ENCODE peak calls at places on chromosomes 12 and 14, in six cellular contexts. P is coronary artery, Y is heart right ventricle, X is suprapubic skin, G is fibroblast of lung, V is breast epithelium. B is an unnamed sample.

GRCh38 chr14:29311983-29312382 is 545.4 kb downstream of the FOXG1 start:
- DNase-seq in V (no peak), P (no peak), G (peak), X (no peak), Y (no peak), B (no peak)

GRCh38 chr14:34824826-34825225 is 50.3 kb downstream of the BAZ1A start:
- DNase-seq in Y (no peak), P (no peak), X (no peak), G (no peak), V (no peak), B (no peak)

GRCh38 chr12:117192057-117192456 is 1.8 kb upstream of the FBXO21 start:
- DNase-seq in G (no peak), X (no peak), Y (no peak), P (no peak), V (no peak), B (no peak)

GRCh38 chr12:41188058-41188840 is at the start of gene PDZRN4:
- DNase-seq in X (no peak), G (no peak), P (no peak), V (no peak), Y (peak), B (peak)

GRCh38 chr12:125395583-125396215 is 330.5 kb downstream of the AACS start:
- DNase-seq in G (no peak), P (no peak), X (no peak), V (no peak), Y (no peak), B (no peak)

GRCh38 chr12:67750528-67751183 is 102.1 kb downstream of the DYRK2 start:
- DNase-seq in V (no peak), X (no peak), P (no peak), Y (no peak), G (no peak), B (no peak)

GRCh38 chr14:74038015-74038859 is 19.1 kb downstream of the BBOF1 start:
- DNase-seq in P (no peak), G (peak), V (no peak), Y (no peak), X (no peak), B (no peak)

GRCh38 chr14:74519316-74520074 is 25.9 kb downstream of the ISCA2 start:
- DNase-seq in G (no peak), X (no peak), P (no peak), Y (no peak), V (no peak), B (no peak)

GRCh38 chr12:77324763-77325468 is 259.5 kb upstream of the E2F7 start:
- DNase-seq in V (peak), G (peak), Y (peak), X (peak), P (no peak), B (peak)

GRCh38 chr12:77189463-77189862 is 124.1 kb upstream of the E2F7 start:
- DNase-seq in P (no peak), X (no peak), G (peak), Y (no peak), V (no peak), B (no peak)

GRCh38 chr12:65501093-65501621 is 222.7 kb downstream of the MSRB3 start:
- DNase-seq in X (no peak), G (peak), P (no peak), Y (peak), V (no peak), B (peak)

GRCh38 chr12:48999371-49000131 is at the start of gene DDN:
- DNase-seq in Y (peak), P (no peak), V (no peak), X (no peak), G (peak), B (no peak)

GRCh38 chr12:50992814-50993213 is 33.4 kb downstream of the SLC11A2 start:
- DNase-seq in G (no peak), X (no peak), P (no peak), Y (peak), V (no peak), B (no peak)

GRCh38 chr12:40829738-40830144 is 137.5 kb downstream of the CNTN1 start:
- DNase-seq in X (no peak), P (no peak), G (peak), Y (no peak), V (no peak), B (no peak)

GRCh38 chr14:32530800-32531199 is 201.7 kb downstream of the AKAP6 start:
- DNase-seq in X (no peak), P (no peak), V (no peak), G (no peak), Y (no peak), B (no peak)

GRCh38 chr12:50515587-50515986 is 10.8 kb downstream of the DIP2B start:
- DNase-seq in V (no peak), X (no peak), Y (no peak), G (no peak), P (no peak), B (no peak)

GRCh38 chr14:105267820-105268548 is 19.7 kb downstream of the BTBD6 start:
- DNase-seq in V (no peak), Y (no peak), X (no peak), G (peak), P (no peak), B (no peak)

GRCh38 chr14:91858536-91859275 is 8.6 kb downstream of the TC2N start:
- DNase-seq in Y (no peak), P (no peak), G (peak), V (no peak), X (no peak), B (no peak)

GRCh38 chr12:121755591-121755990 is 37.9 kb downstream of the RHOF start:
- DNase-seq in X (no peak), P (no peak), Y (no peak), G (no peak), V (no peak), B (no peak)

GRCh38 chr12:100401660-100402059 is 44.8 kb downstream of the SLC17A8 start:
- DNase-seq in V (no peak), Y (no peak), G (peak), P (no peak), X (no peak), B (no peak)

GRCh38 chr14:65791551-65791981 is 379.0 kb downstream of the FUT8 start:
- DNase-seq in V (no peak), G (peak), Y (no peak), X (no peak), P (no peak), B (no peak)

GRCh38 chr14:97713023-97713422 is 915.8 kb downstream of the VRK1 start:
- DNase-seq in P (no peak), X (no peak), G (peak), V (no peak), Y (no peak), B (no peak)

GRCh38 chr12:80100566-80100965 is 1.2 kb downstream of the OTOGL start:
- DNase-seq in Y (no peak), G (peak), X (no peak), P (no peak), V (no peak), B (no peak)

GRCh38 chr14:74658535-74659130 is 46.6 kb upstream of the LTBP2 start:
- DNase-seq in P (no peak), V (no peak), Y (no peak), G (peak), X (no peak), B (no peak)

GRCh38 chr12:10753066-10753465 is 29.9 kb upstream of the YBX3 start:
- DNase-seq in P (no peak), X (no peak), Y (no peak), V (no peak), G (peak), B (no peak)

GRCh38 chr14:101033006-101033405 is 129.5 kb upstream of the RTL1 start:
- DNase-seq in V (peak), P (peak), X (peak), G (no peak), Y (no peak), B (no peak)

GRCh38 chr14:50051106-50051505 is 65.3 kb downstream of the VCPKMT start:
- DNase-seq in G (no peak), P (no peak), V (no peak), X (no peak), Y (no peak), B (no peak)

GRCh38 chr12:57836442-57837375 is 9.8 kb downstream of the CTDSP2 start:
- DNase-seq in P (no peak), X (no peak), Y (peak), V (peak), G (peak), B (peak)

GRCh38 chr14:94282991-94283723 is 9.9 kb downstream of the SERPINA10 start:
- DNase-seq in G (peak), X (no peak), Y (no peak), V (no peak), P (no peak), B (no peak)

GRCh38 chr12:96720363-96720705 is 186.7 kb upstream of the NEDD1 start:
- DNase-seq in Y (no peak), V (no peak), X (no peak), G (no peak), P (no peak), B (no peak)

GRCh38 chr12:109731231-109731731 is 17.7 kb downstream of the FAM222A start:
- DNase-seq in V (peak), Y (no peak), G (no peak), X (peak), P (no peak), B (no peak)

GRCh38 chr12:57475271-57476161 is 4.2 kb downstream of the ARHGAP9 start:
- DNase-seq in Y (no peak), V (no peak), G (peak), P (no peak), X (no peak), B (no peak)

GRCh38 chr12:39852346-39852745 is 232.7 kb upstream of the ABCD2 start:
- DNase-seq in V (no peak), Y (no peak), X (no peak), G (peak), P (no peak), B (no peak)

GRCh38 chr12:128976120-128976519 is 122.8 kb downstream of the GLT1D1 start:
- DNase-seq in X (no peak), P (no peak), Y (no peak), V (no peak), G (no peak), B (no peak)

GRCh38 chr12:117005417-117006046 is 93.7 kb downstream of the TESC start:
- DNase-seq in Y (no peak), G (no peak), V (no peak), X (no peak), P (no peak), B (no peak)

DNA sequence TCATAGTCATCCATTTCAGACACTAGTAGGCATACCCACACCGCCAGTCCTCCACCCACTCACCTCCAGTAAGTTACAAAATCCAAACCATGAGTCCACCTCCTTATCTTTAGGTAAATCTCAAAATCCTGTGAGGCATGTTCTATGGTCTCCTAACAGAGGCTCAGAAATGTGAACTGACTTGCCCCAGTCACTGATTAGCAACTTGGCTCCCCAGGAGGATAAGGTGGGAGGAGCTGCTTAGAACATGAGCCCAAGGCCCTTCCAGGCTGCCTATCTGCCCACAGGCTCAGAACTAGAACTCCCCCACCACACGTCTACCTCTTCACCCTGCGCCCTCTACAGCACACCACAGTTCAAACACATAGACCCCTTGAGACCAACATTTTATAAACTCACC is 19.9 kb downstream of the SETD3 start:
- DNase-seq in V (no peak), Y (no peak), G (peak), X (no peak), P (no peak), B (no peak)
- TF ChIP-seq CTCF in V (no peak), Y (no peak), G (no peak), X (no peak), P (no peak), B (no peak)

GRCh38 chr14:96030136-96030760 is 8.9 kb upstream of the C14orf132 start:
- DNase-seq in X (no peak), V (no peak), P (no peak), Y (no peak), G (no peak), B (no peak)
- H3K27ac ChIP-seq in X (no peak), V (no peak), P (no peak), Y (no peak), G (no peak), B (peak)

GRCh38 chr14:55121146-55121545 is 7.9 kb upstream of the LGALS3 start:
- DNase-seq in G (no peak), X (peak), Y (no peak), V (no peak), P (no peak), B (no peak)

GRCh38 chr14:55124774-55125372 is 4.2 kb upstream of the LGALS3 start:
- DNase-seq in V (no peak), Y (no peak), X (no peak), P (no peak), G (no peak), B (no peak)

GRCh38 chr14:55122441-55122986 is 6.5 kb upstream of the LGALS3 start:
- DNase-seq in X (peak), Y (peak), V (no peak), G (peak), P (no peak), B (no peak)

GRCh38 chr14:55121628-55122440 is 7.2 kb upstream of the LGALS3 start:
- DNase-seq in Y (no peak), G (no peak), P (no peak), X (no peak), V (no peak), B (no peak)

GRCh38 chr14:55123101-55123500 is 6.0 kb upstream of the LGALS3 start:
- DNase-seq in X (no peak), V (no peak), G (peak), Y (no peak), P (no peak), B (no peak)
- H3K4me3 ChIP-seq in X (no peak), V (no peak), G (no peak), Y (no peak), P (no peak), B (no peak)

GRCh38 chr12:93565760-93566159 is 6.7 kb upstream of the SOCS2 start:
- DNase-seq in V (no peak), Y (no peak), G (no peak), P (no peak), X (no peak), B (no peak)

GRCh38 chr12:93569301-93569655 is 3.2 kb upstream of the SOCS2 start:
- DNase-seq in Y (no peak), G (no peak), P (no peak), X (no peak), V (no peak), B (no peak)

GRCh38 chr12:93568091-93568490 is 4.4 kb upstream of the SOCS2 start:
- DNase-seq in X (no peak), V (no peak), Y (no peak), P (no peak), G (no peak), B (no peak)

GRCh38 chr12:93567174-93567573 is 5.3 kb upstream of the SOCS2 start:
- DNase-seq in V (no peak), P (no peak), G (peak), Y (no peak), X (no peak), B (no peak)

GRCh38 chr12:93563807-93564538 is 8.5 kb upstream of the SOCS2 start:
- DNase-seq in X (no peak), V (peak), Y (no peak), P (no peak), G (peak), B (no peak)
- TF ChIP-seq CTCF in X (no peak), V (no peak), Y (no peak), P (no peak), G (peak), B (no peak)

GRCh38 chr14:21509432-21510143 is 1.6 kb downstream of the METTL3 start:
- DNase-seq in V (no peak), X (no peak), P (no peak), G (no peak), Y (no peak), B (no peak)
- H3K27ac ChIP-seq in V (no peak), X (no peak), P (no peak), G (no peak), Y (no peak), B (no peak)

DNA sequence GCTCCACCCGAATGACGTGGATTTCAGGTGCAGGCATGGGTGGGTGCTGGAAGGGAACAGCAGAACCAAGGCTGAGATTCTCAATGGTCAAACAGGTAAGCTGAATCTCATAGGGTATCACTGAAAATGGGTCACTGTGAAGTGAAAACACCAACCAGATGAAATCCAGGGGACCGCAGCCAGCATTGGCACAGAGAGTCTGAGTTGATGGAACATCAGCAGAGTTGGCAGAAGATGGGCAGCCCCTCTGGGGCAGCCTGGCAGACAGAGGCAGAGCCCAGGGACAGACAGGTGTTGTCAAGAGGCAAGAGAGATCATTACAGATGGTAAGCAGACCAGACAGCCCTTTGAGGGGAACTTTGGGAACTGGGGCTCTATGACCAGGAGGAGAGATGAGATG is 48.0 kb downstream of the ACTN1 start:
- DNase-seq in Y (no peak), V (no peak), P (no peak), X (no peak), G (no peak), B (no peak)
- H3K4me3 ChIP-seq in Y (no peak), V (no peak), P (no peak), X (no peak), G (no peak), B (no peak)

DNA sequence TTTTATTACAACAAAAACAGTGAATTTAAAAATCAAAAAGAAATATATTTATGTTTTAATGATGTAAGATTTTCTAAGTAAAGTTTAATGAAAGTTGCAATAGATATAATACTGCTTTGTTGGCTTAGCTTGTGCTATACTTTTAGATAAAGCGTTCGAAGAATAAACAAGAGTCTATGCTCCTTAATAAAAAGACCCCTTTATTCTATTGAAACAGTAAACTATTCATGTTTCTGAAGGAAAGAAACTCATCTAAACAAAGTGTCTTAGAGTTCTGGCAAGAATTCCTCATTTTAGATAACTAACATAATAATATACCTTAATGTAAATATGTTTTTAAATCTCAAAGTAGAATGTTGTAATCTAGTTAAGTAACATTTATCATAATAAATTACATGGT is 179.0 kb downstream of the RASSF9 start:
- DNase-seq in V (no peak), G (no peak), P (no peak), X (no peak), Y (no peak), B (no peak)
- TF ChIP-seq CTCF in V (no peak), G (no peak), P (no peak), X (no peak), Y (no peak), B (no peak)

B was measured in tibial artery.